ENCODE peak calls at places on chromosomes 3 and 15, in four cellular contexts. One of them, this sample, is unnamed. For H3K27me3, the result is how much of the 10 kb centered on the place peaks cover.

GRCh38 chr3:38627956-38628355 is 21.5 kb downstream of the SCN5A start:
- DNase-seq in transverse colon: no peak
- DNase-seq in IMR-90: no peak
- DNase-seq in H9: peak
- DNase-seq in this sample: peak

GRCh38 chr15:79644091-79644490 is 212.0 kb downstream of the MINAR1 start:
- DNase-seq in transverse colon: no peak
- DNase-seq in IMR-90: peak
- DNase-seq in H9: no peak
- DNase-seq in this sample: peak

GRCh38 chr3:39234705-39235104 is 42.3 kb upstream of the XIRP1 start:
- DNase-seq in transverse colon: no peak
- DNase-seq in IMR-90: no peak
- DNase-seq in H9: no peak
- DNase-seq in this sample: no peak

GRCh38 chr15:67771201-67771600 is 54.1 kb upstream of the SKOR1 start:
- DNase-seq in transverse colon: no peak
- DNase-seq in IMR-90: no peak
- DNase-seq in H9: no peak
- DNase-seq in this sample: no peak

GRCh38 chr3:179276001-179276400 is 25.1 kb upstream of the KCNMB3 start:
- DNase-seq in transverse colon: no peak
- DNase-seq in IMR-90: no peak
- DNase-seq in H9: no peak
- DNase-seq in this sample: no peak

GRCh38 chr15:40859206-40859851 is 14.7 kb downstream of the RHOV start:
- DNase-seq in transverse colon: peak
- DNase-seq in IMR-90: peak
- DNase-seq in H9: peak
- DNase-seq in this sample: peak

GRCh38 chr3:33439421-33440327 is 531 bp downstream of the UBP1 start:
- DNase-seq in transverse colon: peak
- DNase-seq in IMR-90: peak
- DNase-seq in H9: peak
- DNase-seq in this sample: peak

GRCh38 chr3:108312656-108313055 is 16.3 kb downstream of the HHLA2 start:
- DNase-seq in transverse colon: no peak
- DNase-seq in IMR-90: peak
- DNase-seq in H9: no peak
- DNase-seq in this sample: peak

GRCh38 chr3:88480822-88481221 is 331.1 kb downstream of the C3orf38 start:
- DNase-seq in transverse colon: no peak
- DNase-seq in IMR-90: no peak
- DNase-seq in H9: no peak
- DNase-seq in this sample: no peak

GRCh38 chr3:10469406-10470119 is 35.8 kb downstream of the ATP2B2 start:
- DNase-seq in transverse colon: no peak
- DNase-seq in IMR-90: no peak
- DNase-seq in H9: no peak
- DNase-seq in this sample: no peak

GRCh38 chr3:10471337-10471721 is 34.1 kb downstream of the ATP2B2 start:
- DNase-seq in transverse colon: no peak
- DNase-seq in IMR-90: peak
- DNase-seq in H9: no peak
- DNase-seq in this sample: no peak

GRCh38 chr3:10468611-10469354 is 36.6 kb downstream of the ATP2B2 start:
- DNase-seq in transverse colon: no peak
- DNase-seq in IMR-90: no peak
- DNase-seq in H9: no peak
- DNase-seq in this sample: no peak

GRCh38 chr3:10470666-10471336 is 34.6 kb downstream of the ATP2B2 start:
- DNase-seq in transverse colon: no peak
- DNase-seq in IMR-90: no peak
- DNase-seq in H9: peak
- DNase-seq in this sample: no peak

DNA sequence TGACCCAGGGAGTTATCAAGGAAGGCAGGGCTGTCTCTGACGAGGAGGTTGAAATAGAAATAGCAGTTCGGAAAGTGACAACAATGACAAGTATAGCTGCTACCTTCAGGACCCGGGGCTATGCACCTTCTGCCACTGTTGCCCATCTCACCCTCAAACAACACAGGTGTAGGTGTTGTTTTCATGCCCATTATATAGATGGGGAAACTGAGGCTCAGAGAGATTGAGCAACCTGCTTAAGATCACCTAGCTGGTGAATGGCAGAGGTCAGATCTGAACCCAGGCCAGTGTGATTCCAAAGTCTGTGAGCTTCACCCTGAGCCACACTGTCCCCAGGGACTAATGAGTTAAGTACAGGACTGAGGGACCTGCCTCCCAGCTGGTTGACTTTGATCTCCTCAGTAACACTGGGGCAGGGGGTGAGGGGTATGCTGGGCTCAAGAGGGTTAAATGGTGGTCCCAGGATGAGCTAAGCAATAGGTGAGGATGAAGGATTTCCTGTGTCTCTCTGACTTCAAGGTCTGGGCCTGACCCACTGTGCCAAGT is 35.2 kb downstream of the ATP2B2 start:
- DNase-seq in transverse colon: no peak
- DNase-seq in IMR-90: no peak
- DNase-seq in H9: no peak
- DNase-seq in this sample: no peak
- H3K27me3 ChIP-seq in transverse colon: under half
- H3K27me3 ChIP-seq in IMR-90: half or more
- H3K27me3 ChIP-seq in H9: under half
- H3K27me3 ChIP-seq in this sample: under half

DNA sequence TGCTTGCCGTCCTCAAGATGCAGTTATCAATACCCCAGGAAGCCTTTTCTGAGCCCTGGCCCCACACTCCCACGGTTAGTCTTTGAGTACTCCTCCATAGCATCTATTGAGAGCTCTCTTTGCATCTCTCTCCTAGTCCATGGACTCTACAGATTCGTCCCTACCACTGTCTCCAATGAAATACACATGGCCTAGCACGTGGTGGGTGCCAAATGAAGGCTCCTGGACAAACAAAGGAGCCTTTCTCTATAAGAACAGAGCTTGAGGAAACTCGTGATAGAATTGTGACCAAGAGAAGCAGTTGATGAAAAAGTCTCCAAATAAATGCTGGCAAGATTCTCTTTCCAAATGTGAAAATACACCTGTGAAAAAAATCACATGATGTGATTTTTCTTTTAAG is 166.1 kb downstream of the GABRG3 start:
- DNase-seq in transverse colon: no peak
- DNase-seq in IMR-90: no peak
- DNase-seq in H9: no peak
- DNase-seq in this sample: no peak
- H3K27me3 ChIP-seq in transverse colon: under half
- H3K27me3 ChIP-seq in IMR-90: under half
- H3K27me3 ChIP-seq in H9: under half
- H3K27me3 ChIP-seq in this sample: under half

GRCh38 chr15:66142341-66142740 is 111.2 kb downstream of the MEGF11 start:
- DNase-seq in transverse colon: no peak
- DNase-seq in IMR-90: no peak
- DNase-seq in H9: no peak
- DNase-seq in this sample: no peak
- H3K27me3 ChIP-seq in transverse colon: under half
- H3K27me3 ChIP-seq in IMR-90: half or more
- H3K27me3 ChIP-seq in H9: under half
- H3K27me3 ChIP-seq in this sample: half or more

GRCh38 chr3:64680334-64680733 is 7.5 kb downstream of the ADAMTS9 start:
- DNase-seq in transverse colon: no peak
- DNase-seq in IMR-90: no peak
- DNase-seq in H9: no peak
- DNase-seq in this sample: no peak

GRCh38 chr3:64684715-64685261 is 3.0 kb downstream of the ADAMTS9 start:
- DNase-seq in transverse colon: peak
- DNase-seq in IMR-90: peak
- DNase-seq in H9: peak
- DNase-seq in this sample: peak

GRCh38 chr3:64685331-64685799 is 2.4 kb downstream of the ADAMTS9 start:
- DNase-seq in transverse colon: peak
- DNase-seq in IMR-90: peak
- DNase-seq in H9: no peak
- DNase-seq in this sample: peak

GRCh38 chr3:64681015-64681414 is 6.8 kb downstream of the ADAMTS9 start:
- DNase-seq in transverse colon: no peak
- DNase-seq in IMR-90: no peak
- DNase-seq in H9: no peak
- DNase-seq in this sample: no peak

GRCh38 chr3:64681827-64682226 is 6.0 kb downstream of the ADAMTS9 start:
- DNase-seq in transverse colon: no peak
- DNase-seq in IMR-90: no peak
- DNase-seq in H9: no peak
- DNase-seq in this sample: no peak
- H3K27me3 ChIP-seq in transverse colon: under half
- H3K27me3 ChIP-seq in IMR-90: under half
- H3K27me3 ChIP-seq in H9: under half
- H3K27me3 ChIP-seq in this sample: under half

GRCh38 chr15:81394609-81395008 is 20.6 kb upstream of the TMC3 start:
- DNase-seq in transverse colon: no peak
- DNase-seq in IMR-90: no peak
- DNase-seq in H9: no peak
- DNase-seq in this sample: no peak
- H3K27me3 ChIP-seq in transverse colon: under half
- H3K27me3 ChIP-seq in IMR-90: under half
- H3K27me3 ChIP-seq in H9: under half
- H3K27me3 ChIP-seq in this sample: under half

GRCh38 chr15:77659350-77660321 is 26.9 kb upstream of the LINGO1 start:
- DNase-seq in transverse colon: peak
- DNase-seq in IMR-90: peak
- DNase-seq in H9: peak
- DNase-seq in this sample: peak

GRCh38 chr15:77653832-77654480 is 21.2 kb upstream of the LINGO1 start:
- DNase-seq in transverse colon: no peak
- DNase-seq in IMR-90: no peak
- DNase-seq in H9: no peak
- DNase-seq in this sample: no peak

GRCh38 chr15:77657629-77658238 is 25.0 kb upstream of the LINGO1 start:
- DNase-seq in transverse colon: no peak
- DNase-seq in IMR-90: no peak
- DNase-seq in H9: no peak
- DNase-seq in this sample: no peak

GRCh38 chr15:77654975-77655374 is 22.3 kb upstream of the LINGO1 start:
- DNase-seq in transverse colon: peak
- DNase-seq in IMR-90: no peak
- DNase-seq in H9: peak
- DNase-seq in this sample: peak

DNA sequence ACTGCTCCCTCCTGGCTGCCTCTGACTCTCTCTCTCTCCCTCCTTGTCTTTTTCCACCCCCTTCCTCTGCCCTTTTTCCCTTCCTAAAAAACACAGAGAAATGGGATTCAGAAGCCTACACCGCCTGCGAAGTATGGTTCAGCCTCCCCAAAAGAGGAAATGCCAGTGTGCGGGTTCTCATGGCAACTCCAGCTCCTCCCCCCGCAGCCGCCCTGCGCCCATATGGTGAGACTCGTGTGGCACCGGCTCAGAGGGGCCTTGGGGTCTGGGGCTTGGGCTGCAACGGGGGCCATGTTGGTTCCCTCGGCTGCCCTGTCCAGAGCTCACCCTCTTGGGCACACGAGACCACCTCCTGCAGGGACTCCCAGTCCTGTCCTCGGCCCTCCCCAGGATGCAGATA is 23.6 kb upstream of the LINGO1 start:
- DNase-seq in transverse colon: no peak
- DNase-seq in IMR-90: no peak
- DNase-seq in H9: no peak
- DNase-seq in this sample: no peak
- H3K27me3 ChIP-seq in transverse colon: under half
- H3K27me3 ChIP-seq in IMR-90: half or more
- H3K27me3 ChIP-seq in H9: under half
- H3K27me3 ChIP-seq in this sample: under half

DNA sequence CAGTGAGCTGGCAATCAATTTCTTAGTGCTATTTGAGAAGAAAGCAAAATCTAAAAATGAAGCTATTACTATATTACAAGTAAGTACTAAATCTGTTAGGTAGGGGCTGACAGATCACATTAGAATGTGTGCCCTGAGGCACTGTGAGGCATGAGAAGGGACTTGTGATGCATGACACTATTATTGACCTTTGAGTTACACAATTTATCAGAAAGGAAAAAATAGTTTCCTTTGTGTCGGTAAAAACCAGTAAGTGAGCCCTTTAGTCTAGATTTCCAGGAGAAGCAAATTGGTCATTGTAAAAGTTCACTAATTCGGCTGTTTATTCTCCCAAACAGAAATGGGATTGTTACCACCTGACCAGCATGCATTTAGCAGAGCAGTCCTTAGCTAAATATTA is 379.6 kb upstream of the CNTN6 start:
- DNase-seq in transverse colon: no peak
- DNase-seq in IMR-90: no peak
- DNase-seq in H9: no peak
- DNase-seq in this sample: no peak
- H3K27me3 ChIP-seq in transverse colon: under half
- H3K27me3 ChIP-seq in IMR-90: under half
- H3K27me3 ChIP-seq in H9: under half
- H3K27me3 ChIP-seq in this sample: under half

GRCh38 chr3:106277731-106278130 is 408.9 kb upstream of the CBLB start:
- DNase-seq in transverse colon: no peak
- DNase-seq in IMR-90: no peak
- DNase-seq in H9: no peak
- DNase-seq in this sample: no peak
- H3K27me3 ChIP-seq in transverse colon: under half
- H3K27me3 ChIP-seq in IMR-90: under half
- H3K27me3 ChIP-seq in H9: under half
- H3K27me3 ChIP-seq in this sample: under half